ENCODE peak calls at places on chromosomes 2 and 18, in five cellular contexts. X is PC-3, S is HCT116, D is GM23248, P is GM23338. B is an unnamed sample.

GRCh38 chr18:65749881-65750280 is 931 bp upstream of the CDH7 start:
- DNase-seq in D (no peak), X (no peak), P (peak), S (no peak), B (no peak)

GRCh38 chr2:102735431-102736130 is 26.2 kb upstream of the TMEM182 start:
- DNase-seq in X (no peak), P (peak), S (no peak), D (no peak), B (no peak)

GRCh38 chr2:71716697-71717624 is 263.6 kb downstream of the DYSF start:
- DNase-seq in S (peak), X (peak), D (peak), P (no peak), B (no peak)

GRCh38 chr2:227903395-227903794 is 32.0 kb downstream of the DAW1 start:
- DNase-seq in D (no peak), S (no peak), P (no peak), X (no peak), B (no peak)

GRCh38 chr18:12857991-12858544 is 26.0 kb downstream of the PTPN2 start:
- DNase-seq in P (no peak), S (no peak), D (no peak), X (no peak), B (no peak)

GRCh38 chr2:196849895-196850294 is 40.7 kb upstream of the C2orf66 start:
- DNase-seq in P (peak), D (peak), S (no peak), X (peak), B (peak)

GRCh38 chr18:6589979-6590725 is 139.4 kb upstream of the ARHGAP28 start:
- DNase-seq in P (no peak), D (no peak), X (no peak), S (no peak), B (peak)

GRCh38 chr2:59463401-59463800 is 1090.1 kb downstream of the BCL11A start:
- DNase-seq in P (peak), D (no peak), S (no peak), X (no peak), B (no peak)

GRCh38 chr2:113888641-113889470 is 1.0 kb upstream of the ACTR3 start:
- DNase-seq in P (peak), X (no peak), D (no peak), S (no peak), B (no peak)

GRCh38 chr18:58593930-58594329 is 35.0 kb downstream of the ALPK2 start:
- DNase-seq in S (no peak), X (no peak), P (no peak), D (peak), B (no peak)

GRCh38 chr2:20156826-20157605 is 67.9 kb downstream of the SDC1 start:
- DNase-seq in S (no peak), P (no peak), X (no peak), D (no peak), B (no peak)

GRCh38 chr2:158753561-158754302 is 41.4 kb upstream of the DAPL1 start:
- DNase-seq in X (peak), S (peak), D (peak), P (peak), B (peak)

GRCh38 chr2:238929242-238930081 is 81.6 kb downstream of the TWIST2 start:
- DNase-seq in S (no peak), D (peak), P (no peak), X (peak), B (no peak)

GRCh38 chr2:240915526-240916335 is 9.6 kb downstream of the CROCC2 start:
- DNase-seq in D (no peak), S (no peak), P (peak), X (no peak), B (no peak)
- TF ChIP-seq EZH2phosphoT487 in D (no peak), S (no peak), P (no peak), X (no peak), B (no peak)

GRCh38 chr2:12430036-12430795 is 286.5 kb upstream of the TRIB2 start:
- DNase-seq in X (peak), D (peak), S (no peak), P (no peak), B (no peak)
- TF ChIP-seq EZH2phosphoT487 in X (no peak), D (no peak), S (no peak), P (no peak), B (no peak)

DNA sequence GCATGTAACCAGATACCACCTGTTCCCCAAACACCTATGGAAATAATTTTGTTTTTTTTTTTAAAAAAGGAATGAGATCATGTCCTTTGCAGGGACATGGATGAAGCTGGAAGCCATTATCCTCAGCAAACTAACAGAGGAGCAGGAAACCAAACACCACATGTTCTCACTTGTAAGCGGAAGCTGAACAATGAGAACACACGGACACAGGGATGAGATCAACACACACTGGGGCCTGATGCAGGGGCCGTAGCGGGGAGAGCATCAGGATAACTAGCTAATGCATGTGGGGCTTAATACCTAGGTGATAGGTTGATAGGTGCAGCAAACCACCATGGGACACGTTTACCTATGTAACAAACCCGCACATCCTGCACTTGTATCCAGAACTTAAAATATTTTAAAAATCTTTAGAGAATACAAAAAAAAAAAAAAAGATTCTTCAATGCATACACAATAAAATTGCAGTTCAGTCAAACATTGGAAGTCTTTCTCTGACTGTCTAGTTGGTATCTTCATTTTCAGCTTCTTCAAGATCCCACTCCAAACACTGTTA is 11.6 kb upstream of the CASP10 start:
- DNase-seq in P (no peak), X (no peak), D (no peak), S (no peak), B (no peak)
- TF ChIP-seq EZH2phosphoT487 in P (no peak), X (no peak), D (no peak), S (no peak), B (no peak)

DNA sequence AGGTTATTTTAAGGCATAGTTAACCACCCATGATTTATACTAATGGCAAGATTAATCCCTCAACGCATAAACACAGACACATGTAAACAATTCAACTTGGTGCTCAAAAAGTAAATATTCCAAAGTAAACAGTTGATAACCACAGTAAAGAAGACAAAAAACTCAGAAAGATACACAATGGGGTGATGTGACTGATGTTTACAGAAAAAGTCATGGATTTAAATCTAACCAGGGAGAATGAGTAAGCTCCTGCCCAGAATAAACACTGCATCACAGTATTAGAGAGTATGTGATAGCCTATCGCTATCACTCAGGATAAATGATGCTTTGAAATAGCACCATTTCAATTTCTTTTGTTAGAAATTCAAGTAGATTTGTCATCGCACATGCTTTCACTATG is 49.3 kb downstream of the HIBCH start:
- DNase-seq in S (no peak), P (no peak), D (no peak), X (peak), B (no peak)
- TF ChIP-seq EZH2phosphoT487 in S (no peak), P (no peak), D (no peak), X (no peak), B (no peak)

DNA sequence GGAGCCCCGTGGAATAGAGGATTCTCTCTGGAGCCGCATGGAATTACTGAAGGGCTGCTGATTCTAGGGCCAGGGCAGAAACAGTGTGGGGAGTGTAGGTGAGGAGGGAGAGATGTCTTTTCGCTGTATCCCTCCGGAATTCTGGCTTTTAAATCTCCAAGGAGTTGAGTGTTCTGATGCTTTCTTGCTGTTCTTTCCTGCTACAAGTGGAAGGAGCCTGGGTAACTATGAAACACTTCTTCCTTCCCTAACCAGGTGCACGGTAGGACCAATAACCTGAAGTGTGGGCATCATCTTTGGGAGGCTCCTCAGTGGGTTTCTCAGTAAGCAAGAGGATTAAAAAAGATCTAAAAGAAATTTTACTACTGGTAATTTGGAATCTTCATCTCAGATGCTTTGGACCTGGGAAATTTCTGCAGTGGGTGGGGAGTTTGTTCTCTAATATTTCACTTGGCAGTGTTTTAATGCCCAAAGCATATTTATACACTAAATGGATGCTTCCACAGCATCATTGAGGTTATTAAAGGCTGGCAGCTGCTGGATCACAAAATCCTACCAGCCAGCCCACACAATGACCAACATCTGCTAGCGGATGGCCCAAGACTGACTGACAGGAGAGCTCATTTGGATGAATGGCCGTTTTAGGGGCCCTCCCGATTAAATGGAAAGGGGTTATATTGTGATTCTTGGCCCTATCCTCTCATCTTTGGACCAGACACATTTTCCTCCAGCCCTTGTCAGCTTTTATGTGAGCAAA is 2.1 kb downstream of the EML6 start:
- DNase-seq in S (no peak), P (peak), D (no peak), X (no peak), B (peak)
- TF ChIP-seq EZH2phosphoT487 in S (no peak), P (no peak), D (no peak), X (no peak), B (no peak)

GRCh38 chr2:173017657-173018420 is 57.8 kb upstream of the MAP3K20 start:
- DNase-seq in D (no peak), P (no peak), X (no peak), S (no peak), B (no peak)

GRCh38 chr2:173016451-173016850 is 59.2 kb upstream of the MAP3K20 start:
- DNase-seq in P (no peak), S (no peak), D (no peak), X (no peak), B (no peak)

GRCh38 chr2:173023718-173024117 is 51.9 kb upstream of the MAP3K20 start:
- DNase-seq in P (no peak), D (no peak), S (no peak), X (no peak), B (no peak)

GRCh38 chr2:173027181-173028128 is 48.2 kb upstream of the MAP3K20 start:
- DNase-seq in D (peak), S (peak), X (peak), P (peak), B (peak)

GRCh38 chr2:173021939-173022371 is 53.7 kb upstream of the MAP3K20 start:
- DNase-seq in P (peak), S (no peak), X (peak), D (peak), B (peak)
- TF ChIP-seq EZH2phosphoT487 in P (no peak), S (no peak), X (no peak), D (no peak), B (no peak)

DNA sequence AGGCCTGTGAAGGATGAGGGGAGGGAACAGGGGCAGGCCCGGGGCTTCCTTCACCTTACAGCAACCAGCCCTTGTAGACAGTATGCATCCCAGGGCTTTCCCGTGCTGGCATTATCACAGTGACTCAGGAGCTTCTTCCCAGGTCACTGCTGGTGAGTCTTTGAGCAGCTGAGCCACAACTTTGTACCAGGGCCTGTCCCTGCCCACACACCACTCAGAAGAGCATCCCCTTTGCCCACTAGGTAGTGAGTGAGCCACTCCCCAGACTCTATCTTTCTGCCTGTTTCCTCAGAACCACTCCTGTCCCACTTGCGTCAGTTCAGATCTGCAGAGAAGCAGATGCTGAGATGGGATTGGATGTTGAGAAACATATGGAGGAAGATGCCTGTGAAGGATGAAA is 69.6 kb upstream of the ALPP start:
- DNase-seq in P (no peak), S (no peak), D (no peak), X (no peak), B (no peak)
- TF ChIP-seq EZH2phosphoT487 in P (no peak), S (no peak), D (no peak), X (no peak), B (no peak)

DNA sequence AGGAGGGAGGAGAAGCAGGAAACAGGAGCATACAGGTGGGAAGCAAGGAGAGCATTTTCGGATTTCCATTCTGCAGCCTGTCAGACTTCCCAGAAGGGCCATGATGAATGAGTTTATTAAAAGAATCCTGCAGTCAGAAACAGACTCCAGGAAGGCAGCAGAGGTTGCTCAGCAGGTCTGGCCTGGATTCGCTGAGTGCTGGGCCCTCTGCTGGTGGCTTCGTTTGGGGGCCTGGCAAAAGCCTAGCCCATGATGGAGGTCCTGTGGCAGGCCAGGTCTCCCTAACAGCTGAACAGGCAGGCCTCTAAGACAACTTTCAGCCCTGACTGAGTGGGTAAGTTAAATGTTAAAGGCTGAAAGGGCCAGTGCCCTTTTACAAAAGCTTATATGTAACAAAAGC is 108.2 kb upstream of the CAPN13 start:
- DNase-seq in S (peak), X (peak), P (peak), D (peak), B (peak)
- TF ChIP-seq EZH2phosphoT487 in S (no peak), X (no peak), P (no peak), D (no peak), B (no peak)

B was measured in SK-N-SH.